ENCODE peak calls at places on chromosomes 5 and 9, in five cellular contexts. P is amniotic stem cell, A is HCEC 1CT, E is tibial artery, Y is AG20443. V is an unnamed sample.

GRCh38 chr5:134479839-134480238 is 45.6 kb upstream of the JADE2 start:
- DNase-seq in A (no peak), E (no peak), P (no peak), Y (no peak), V (no peak)

GRCh38 chr5:43804041-43804440 is 201.1 kb downstream of the NNT start:
- DNase-seq in A (no peak), P (no peak), E (no peak), Y (no peak), V (no peak)

GRCh38 chr9:133058051-133058450 is 3.7 kb upstream of the CEL start:
- DNase-seq in E (no peak), Y (no peak), P (no peak), A (no peak), V (no peak)

GRCh38 chr9:95649801-95650213 is 133.0 kb upstream of the PTCH1 start:
- DNase-seq in P (no peak), A (no peak), E (no peak), Y (peak; percentile 47), V (no peak)

GRCh38 chr5:14669975-14670374 is 5.5 kb downstream of the OTULIN start:
- DNase-seq in Y (no peak), E (no peak), A (no peak), P (no peak), V (no peak)

GRCh38 chr9:123484130-123484529 is 128.1 kb downstream of the CRB2 start:
- DNase-seq in P (no peak), E (no peak), A (no peak), Y (no peak), V (peak; percentile 52)

GRCh38 chr5:64229163-64229774 is 63.6 kb downstream of the RNF180 start:
- DNase-seq in A (peak; percentile 28), Y (peak; percentile 55), P (peak; percentile 40), E (no peak), V (peak; percentile 61)

GRCh38 chr5:59833448-59833847 is 60.1 kb downstream of the PDE4D start:
- DNase-seq in A (no peak), Y (no peak), E (no peak), P (no peak), V (no peak)

GRCh38 chr9:99433555-99433954 is 211.5 kb downstream of the SEC61B start:
- DNase-seq in A (peak; percentile 92), P (peak; percentile 65), E (peak; percentile 71), Y (peak; percentile 82), V (peak; percentile 41)

GRCh38 chr9:36935768-36936497 is 98.1 kb downstream of the PAX5 start:
- DNase-seq in Y (no peak), A (no peak), P (no peak), E (no peak), V (peak; percentile 28)

GRCh38 chr9:6078382-6079105 is 63.1 kb upstream of the RANBP6 start:
- DNase-seq in E (no peak), P (no peak), A (no peak), Y (no peak), V (no peak)

GRCh38 chr9:33924978-33925797 is 108.2 kb downstream of the UBE2R2 start:
- DNase-seq in P (no peak), E (no peak), Y (peak; percentile 83), A (peak; percentile 36), V (peak; percentile 66)